ENCODE peak calls at places on chromosomes 12 and 14, in nine cellular contexts. One of them, this sample, is unnamed.

GRCh38 chr12:62273724-62274380 is 13.6 kb downstream of the USP15 start:
- DNase-seq in WERI-Rb-1: no peak
- DNase-seq in transverse colon: no peak
- DNase-seq in PC-3: no peak
- DNase-seq in lower lobe of right lung: no peak
- DNase-seq in tibial nerve: no peak
- DNase-seq in fibroblast of lung: no peak
- DNase-seq in astrocyte: no peak
- DNase-seq in ovary: no peak
- DNase-seq in this sample: no peak

GRCh38 chr12:47742253-47742825 is 16.3 kb downstream of the RAPGEF3 start:
- DNase-seq in WERI-Rb-1: peak; percentile 65
- DNase-seq in transverse colon: peak; percentile 79
- DNase-seq in PC-3: peak; percentile 76
- DNase-seq in lower lobe of right lung: peak; percentile 74
- DNase-seq in tibial nerve: no peak
- DNase-seq in fibroblast of lung: no peak
- DNase-seq in astrocyte: no peak
- DNase-seq in ovary: no peak
- DNase-seq in this sample: no peak

GRCh38 chr12:82507656-82508055 is 149.3 kb downstream of the METTL25 start:
- DNase-seq in WERI-Rb-1: peak; percentile 42
- DNase-seq in transverse colon: no peak
- DNase-seq in PC-3: no peak
- DNase-seq in lower lobe of right lung: no peak
- DNase-seq in tibial nerve: no peak
- DNase-seq in fibroblast of lung: no peak
- DNase-seq in astrocyte: no peak
- DNase-seq in ovary: no peak
- DNase-seq in this sample: no peak

GRCh38 chr12:124979568-124979967 is 9.4 kb downstream of the DHX37 start:
- DNase-seq in WERI-Rb-1: peak; percentile 38
- DNase-seq in transverse colon: no peak
- DNase-seq in PC-3: no peak
- DNase-seq in lower lobe of right lung: no peak
- DNase-seq in tibial nerve: no peak
- DNase-seq in fibroblast of lung: no peak
- DNase-seq in astrocyte: no peak
- DNase-seq in ovary: no peak
- DNase-seq in this sample: no peak

GRCh38 chr14:68952544-68953535 is 26.3 kb downstream of the ACTN1 start:
- DNase-seq in WERI-Rb-1: no peak
- DNase-seq in transverse colon: no peak
- DNase-seq in PC-3: no peak
- DNase-seq in lower lobe of right lung: no peak
- DNase-seq in tibial nerve: no peak
- DNase-seq in fibroblast of lung: peak; percentile 77
- DNase-seq in astrocyte: peak; percentile 74
- DNase-seq in ovary: peak; percentile 42
- DNase-seq in this sample: no peak

GRCh38 chr14:52258783-52259182 is 8.7 kb upstream of the PTGDR start:
- DNase-seq in WERI-Rb-1: no peak
- DNase-seq in transverse colon: no peak
- DNase-seq in PC-3: no peak
- DNase-seq in lower lobe of right lung: no peak
- DNase-seq in tibial nerve: no peak
- DNase-seq in fibroblast of lung: no peak
- DNase-seq in astrocyte: no peak
- DNase-seq in ovary: no peak
- DNase-seq in this sample: no peak

GRCh38 chr14:34030864-34031263 is 80.0 kb upstream of the EGLN3 start:
- DNase-seq in WERI-Rb-1: no peak
- DNase-seq in transverse colon: peak; percentile 27
- DNase-seq in PC-3: no peak
- DNase-seq in lower lobe of right lung: no peak
- DNase-seq in tibial nerve: peak; percentile 23
- DNase-seq in fibroblast of lung: peak; percentile 76
- DNase-seq in astrocyte: peak; percentile 74
- DNase-seq in ovary: peak; percentile 52
- DNase-seq in this sample: no peak

GRCh38 chr12:9925746-9926393 is 6.3 kb downstream of the CLEC2A start:
- DNase-seq in WERI-Rb-1: peak; percentile 15
- DNase-seq in transverse colon: no peak
- DNase-seq in PC-3: peak; percentile 57
- DNase-seq in lower lobe of right lung: no peak
- DNase-seq in tibial nerve: no peak
- DNase-seq in fibroblast of lung: peak; percentile 23
- DNase-seq in astrocyte: peak; percentile 20
- DNase-seq in ovary: no peak
- DNase-seq in this sample: no peak

GRCh38 chr12:124426594-124427550 is 132.0 kb downstream of the RFLNA start:
- DNase-seq in WERI-Rb-1: peak; percentile 65
- DNase-seq in transverse colon: no peak
- DNase-seq in PC-3: no peak
- DNase-seq in lower lobe of right lung: no peak
- DNase-seq in tibial nerve: no peak
- DNase-seq in fibroblast of lung: no peak
- DNase-seq in astrocyte: no peak
- DNase-seq in ovary: no peak
- DNase-seq in this sample: no peak

GRCh38 chr12:27243804-27244679 is at the start of gene STK38L:
- DNase-seq in WERI-Rb-1: peak; percentile 96
- DNase-seq in transverse colon: peak; percentile 99
- DNase-seq in PC-3: peak; percentile 98
- DNase-seq in lower lobe of right lung: peak; percentile 99
- DNase-seq in tibial nerve: peak; percentile 86
- DNase-seq in fibroblast of lung: peak; percentile 93
- DNase-seq in astrocyte: peak; percentile 86
- DNase-seq in ovary: peak; percentile 95
- DNase-seq in this sample: peak; percentile 78

GRCh38 chr12:27244680-27245005 is 557 bp downstream of the STK38L start:
- DNase-seq in WERI-Rb-1: no peak
- DNase-seq in transverse colon: no peak
- DNase-seq in PC-3: peak; percentile 62
- DNase-seq in lower lobe of right lung: no peak
- DNase-seq in tibial nerve: no peak
- DNase-seq in fibroblast of lung: no peak
- DNase-seq in astrocyte: no peak
- DNase-seq in ovary: no peak
- DNase-seq in this sample: no peak

GRCh38 chr12:27246141-27246540 is 2.1 kb downstream of the STK38L start:
- DNase-seq in WERI-Rb-1: no peak
- DNase-seq in transverse colon: no peak
- DNase-seq in PC-3: no peak
- DNase-seq in lower lobe of right lung: no peak
- DNase-seq in tibial nerve: no peak
- DNase-seq in fibroblast of lung: no peak
- DNase-seq in astrocyte: no peak
- DNase-seq in ovary: no peak
- DNase-seq in this sample: no peak

GRCh38 chr12:27246774-27247173 is 2.7 kb downstream of the STK38L start:
- DNase-seq in WERI-Rb-1: no peak
- DNase-seq in transverse colon: no peak
- DNase-seq in PC-3: no peak
- DNase-seq in lower lobe of right lung: no peak
- DNase-seq in tibial nerve: no peak
- DNase-seq in fibroblast of lung: peak; percentile 57
- DNase-seq in astrocyte: peak; percentile 51
- DNase-seq in ovary: no peak
- DNase-seq in this sample: no peak

DNA sequence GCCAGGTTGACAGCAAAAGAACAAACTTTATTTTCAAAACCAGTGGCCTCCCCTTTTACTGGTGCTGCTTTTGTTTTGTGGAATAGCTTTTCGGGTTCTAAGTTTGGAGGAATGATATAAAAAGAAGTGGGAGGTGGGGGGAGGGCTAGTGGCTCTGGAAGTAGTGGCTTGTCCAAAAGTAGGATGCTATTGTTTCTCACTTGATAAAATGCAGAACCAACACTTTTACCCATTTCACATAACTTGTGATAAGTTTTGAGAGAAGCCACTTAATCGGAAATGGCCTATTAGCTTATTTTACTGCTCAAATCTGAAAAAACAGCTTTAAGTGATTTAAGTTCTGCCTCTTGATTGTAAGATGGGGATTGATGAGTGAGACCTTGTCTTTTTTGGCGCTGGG is 953 bp downstream of the STK38L start:
- DNase-seq in WERI-Rb-1: no peak
- DNase-seq in transverse colon: no peak
- DNase-seq in PC-3: peak; percentile 28
- DNase-seq in lower lobe of right lung: no peak
- DNase-seq in tibial nerve: no peak
- DNase-seq in fibroblast of lung: no peak
- DNase-seq in astrocyte: no peak
- DNase-seq in ovary: no peak
- DNase-seq in this sample: no peak
- H3K27ac ChIP-seq in WERI-Rb-1: no peak overlapping the region
- H3K27ac ChIP-seq in transverse colon: peak overlapping the region; percentile 92
- H3K27ac ChIP-seq in PC-3: peak overlapping the region; percentile 40
- H3K27ac ChIP-seq in lower lobe of right lung: peak overlapping the region; percentile 91
- H3K27ac ChIP-seq in tibial nerve: peak overlapping the region; percentile 77
- H3K27ac ChIP-seq in fibroblast of lung: peak overlapping the region; percentile 77
- H3K27ac ChIP-seq in astrocyte: peak overlapping the region; percentile 84
- H3K27ac ChIP-seq in ovary: no peak overlapping the region
- H3K27ac ChIP-seq in this sample: peak overlapping the region; percentile 80

GRCh38 chr12:104248444-104248843 is 32.9 kb downstream of the TXNRD1 start:
- DNase-seq in WERI-Rb-1: no peak
- DNase-seq in transverse colon: no peak
- DNase-seq in PC-3: no peak
- DNase-seq in lower lobe of right lung: no peak
- DNase-seq in tibial nerve: no peak
- DNase-seq in fibroblast of lung: no peak
- DNase-seq in astrocyte: no peak
- DNase-seq in ovary: no peak
- DNase-seq in this sample: no peak

GRCh38 chr12:104249017-104249416 is 33.4 kb downstream of the TXNRD1 start:
- DNase-seq in WERI-Rb-1: no peak
- DNase-seq in transverse colon: no peak
- DNase-seq in PC-3: no peak
- DNase-seq in lower lobe of right lung: no peak
- DNase-seq in tibial nerve: no peak
- DNase-seq in fibroblast of lung: no peak
- DNase-seq in astrocyte: no peak
- DNase-seq in ovary: no peak
- DNase-seq in this sample: no peak

GRCh38 chr12:104249898-104250297 is 34.3 kb downstream of the TXNRD1 start:
- DNase-seq in WERI-Rb-1: no peak
- DNase-seq in transverse colon: no peak
- DNase-seq in PC-3: no peak
- DNase-seq in lower lobe of right lung: no peak
- DNase-seq in tibial nerve: no peak
- DNase-seq in fibroblast of lung: no peak
- DNase-seq in astrocyte: no peak
- DNase-seq in ovary: no peak
- DNase-seq in this sample: no peak

GRCh38 chr12:104250366-104251125 is 35.0 kb downstream of the TXNRD1 start:
- DNase-seq in WERI-Rb-1: no peak
- DNase-seq in transverse colon: no peak
- DNase-seq in PC-3: no peak
- DNase-seq in lower lobe of right lung: no peak
- DNase-seq in tibial nerve: no peak
- DNase-seq in fibroblast of lung: no peak
- DNase-seq in astrocyte: no peak
- DNase-seq in ovary: no peak
- DNase-seq in this sample: no peak
- H3K27ac ChIP-seq in WERI-Rb-1: no peak overlapping the region
- H3K27ac ChIP-seq in transverse colon: no peak overlapping the region
- H3K27ac ChIP-seq in PC-3: no peak overlapping the region
- H3K27ac ChIP-seq in lower lobe of right lung: no peak overlapping the region
- H3K27ac ChIP-seq in tibial nerve: no peak overlapping the region
- H3K27ac ChIP-seq in fibroblast of lung: no peak overlapping the region
- H3K27ac ChIP-seq in astrocyte: no peak overlapping the region
- H3K27ac ChIP-seq in ovary: no peak overlapping the region
- H3K27ac ChIP-seq in this sample: no peak overlapping the region

GRCh38 chr14:74350211-74350943 is 2.1 kb downstream of the VRTN start:
- DNase-seq in WERI-Rb-1: no peak
- DNase-seq in transverse colon: no peak
- DNase-seq in PC-3: no peak
- DNase-seq in lower lobe of right lung: no peak
- DNase-seq in tibial nerve: no peak
- DNase-seq in fibroblast of lung: no peak
- DNase-seq in astrocyte: no peak
- DNase-seq in ovary: no peak
- DNase-seq in this sample: no peak
- H3K27ac ChIP-seq in WERI-Rb-1: no peak overlapping the region
- H3K27ac ChIP-seq in transverse colon: no peak overlapping the region
- H3K27ac ChIP-seq in PC-3: no peak overlapping the region
- H3K27ac ChIP-seq in lower lobe of right lung: no peak overlapping the region
- H3K27ac ChIP-seq in tibial nerve: no peak overlapping the region
- H3K27ac ChIP-seq in fibroblast of lung: no peak overlapping the region
- H3K27ac ChIP-seq in astrocyte: no peak overlapping the region
- H3K27ac ChIP-seq in ovary: no peak overlapping the region
- H3K27ac ChIP-seq in this sample: no peak overlapping the region

GRCh38 chr14:35047961-35048513 is 2.0 kb downstream of the FAM177A1 start:
- DNase-seq in WERI-Rb-1: no peak
- DNase-seq in transverse colon: no peak
- DNase-seq in PC-3: no peak
- DNase-seq in lower lobe of right lung: no peak
- DNase-seq in tibial nerve: no peak
- DNase-seq in fibroblast of lung: no peak
- DNase-seq in astrocyte: no peak
- DNase-seq in ovary: no peak
- DNase-seq in this sample: no peak

GRCh38 chr14:35046751-35047536 is 872 bp downstream of the FAM177A1 start:
- DNase-seq in WERI-Rb-1: no peak
- DNase-seq in transverse colon: peak; percentile 77
- DNase-seq in PC-3: peak; percentile 35
- DNase-seq in lower lobe of right lung: no peak
- DNase-seq in tibial nerve: peak; percentile 24
- DNase-seq in fibroblast of lung: peak; percentile 35
- DNase-seq in astrocyte: peak; percentile 23
- DNase-seq in ovary: no peak
- DNase-seq in this sample: peak; percentile 28

GRCh38 chr14:35052637-35053036 is 6.6 kb downstream of the FAM177A1 start:
- DNase-seq in WERI-Rb-1: no peak
- DNase-seq in transverse colon: no peak
- DNase-seq in PC-3: no peak
- DNase-seq in lower lobe of right lung: no peak
- DNase-seq in tibial nerve: no peak
- DNase-seq in fibroblast of lung: no peak
- DNase-seq in astrocyte: no peak
- DNase-seq in ovary: no peak
- DNase-seq in this sample: no peak

GRCh38 chr14:35051796-35052195 is 5.7 kb downstream of the FAM177A1 start:
- DNase-seq in WERI-Rb-1: no peak
- DNase-seq in transverse colon: no peak
- DNase-seq in PC-3: peak; percentile 78
- DNase-seq in lower lobe of right lung: no peak
- DNase-seq in tibial nerve: no peak
- DNase-seq in fibroblast of lung: peak; percentile 53
- DNase-seq in astrocyte: peak; percentile 32
- DNase-seq in ovary: no peak
- DNase-seq in this sample: no peak

DNA sequence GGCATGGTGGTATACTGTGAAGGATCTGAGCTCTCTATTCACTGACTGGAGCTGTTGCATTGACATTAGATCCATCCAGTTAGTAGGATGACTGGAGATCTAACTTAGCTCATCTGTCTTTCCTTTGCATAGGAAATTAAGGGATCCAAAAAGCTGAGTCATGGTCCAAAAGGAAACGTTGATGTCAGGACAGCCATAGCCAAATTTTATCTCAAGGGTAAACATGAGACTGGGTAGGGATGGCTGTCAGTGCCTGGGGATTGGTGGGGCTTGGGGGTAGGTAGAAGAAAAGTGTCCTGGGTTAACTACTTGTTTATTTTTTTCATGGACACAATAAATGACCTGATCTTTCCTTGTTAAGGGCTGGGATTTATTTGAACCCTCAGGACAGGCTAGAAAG is 4.6 kb downstream of the FAM177A1 start:
- DNase-seq in WERI-Rb-1: no peak
- DNase-seq in transverse colon: no peak
- DNase-seq in PC-3: peak; percentile 75
- DNase-seq in lower lobe of right lung: no peak
- DNase-seq in tibial nerve: no peak
- DNase-seq in fibroblast of lung: peak; percentile 66
- DNase-seq in astrocyte: peak; percentile 62
- DNase-seq in ovary: no peak
- DNase-seq in this sample: no peak
- H3K27ac ChIP-seq in WERI-Rb-1: no peak overlapping the region
- H3K27ac ChIP-seq in transverse colon: peak overlapping the region; percentile 100
- H3K27ac ChIP-seq in PC-3: peak overlapping the region; percentile 36
- H3K27ac ChIP-seq in lower lobe of right lung: peak overlapping the region; percentile 58
- H3K27ac ChIP-seq in tibial nerve: no peak overlapping the region
- H3K27ac ChIP-seq in fibroblast of lung: peak overlapping the region; percentile 37
- H3K27ac ChIP-seq in astrocyte: peak overlapping the region; percentile 42
- H3K27ac ChIP-seq in ovary: no peak overlapping the region
- H3K27ac ChIP-seq in this sample: no peak overlapping the region

This sample was measured in caudate nucleus.